ENCODE peak calls at places on chromosomes 1 and 21, in ten cellular contexts. U is choroid plexus epithelial cell; F is Calu3; Q is NCI-H1436; I is activated CD4-positive, alpha-beta T cell treated with anti-CD3 and anti-CD28 coated beads for 48 hours; B is fibroblast of lung; L is NCI-H2171; Y is GM10248; P is cardiac muscle cell; D is activated naive CD8-positive, alpha-beta T cell treated with anti-CD3 and anti-CD28 coated beads, Interleukin-2, amount 50 U/mL, for 24 hours. G is an unnamed sample.

GRCh38 chr1:44677201-44677520 is 2.6 kb downstream of the ARMH1 start:
- DNase-seq in Q (no peak), L (no peak), B (peak; percentile 51), F (no peak), U (peak; percentile 69), I (no peak), D (no peak), P (peak; percentile 65), Y (no peak), G (no peak)

GRCh38 chr1:92482665-92483441 is 3.9 kb downstream of the GFI1 start:
- DNase-seq in P (peak; percentile 16), Y (peak; percentile 42), U (no peak), Q (no peak), D (peak; percentile 38), F (peak; percentile 12), L (no peak), I (peak; percentile 46), B (no peak), G (peak; percentile 67)

GRCh38 chr1:224632381-224632871 is 16.3 kb downstream of the CNIH3 start:
- DNase-seq in U (peak; percentile 78), F (no peak), B (peak; percentile 80), I (no peak), P (peak; percentile 95), L (no peak), Y (no peak), Q (no peak), D (no peak), G (no peak)

GRCh38 chr1:187715483-187715882 is 886.7 kb downstream of the PLA2G4A start:
- DNase-seq in Y (no peak), F (no peak), D (no peak), I (no peak), L (no peak), Q (no peak), U (peak; percentile 13), B (no peak), P (no peak), G (no peak)

GRCh38 chr1:34590211-34590623 is 164.6 kb upstream of the GJB5 start:
- DNase-seq in D (no peak), Y (no peak), Q (peak; percentile 89), U (no peak), P (no peak), B (no peak), F (peak; percentile 88), I (no peak), L (peak; percentile 82), G (no peak)

GRCh38 chr21:31216206-31216605 is 127.9 kb downstream of the TIAM1 start:
- DNase-seq in L (no peak), P (no peak), D (no peak), U (no peak), F (no peak), Y (no peak), Q (no peak), I (no peak), B (peak; percentile 74), G (no peak)

GRCh38 chr1:22832414-22832786 is 121.8 kb downstream of the EPHB2 start:
- DNase-seq in I (no peak), D (no peak), Q (no peak), Y (no peak), P (no peak), B (peak; percentile 57), U (peak; percentile 27), L (no peak), F (no peak), G (no peak)

GRCh38 chr1:246067432-246068021 is 439.6 kb downstream of the SMYD3 start:
- DNase-seq in U (peak; percentile 65), F (no peak), P (peak; percentile 70), I (peak; percentile 3), L (no peak), D (peak; percentile 5), B (peak; percentile 43), Y (peak; percentile 26), Q (no peak), G (no peak)

GRCh38 chr1:15410884-15411245 is 1.2 kb downstream of the EFHD2 start:
- DNase-seq in P (no peak), D (no peak), U (no peak), Q (no peak), I (peak; percentile 28), B (no peak), L (no peak), F (no peak), Y (no peak), G (no peak)

GRCh38 chr1:237983507-237983906 is 92.8 kb upstream of the ZP4 start:
- DNase-seq in Q (no peak), Y (no peak), L (no peak), U (no peak), P (no peak), F (no peak), B (no peak), I (no peak), D (no peak), G (no peak)

GRCh38 chr1:7539772-7540175 is 231.3 kb upstream of the VAMP3 start:
- DNase-seq in U (peak; percentile 52), B (no peak), Y (no peak), I (peak; percentile 70), L (no peak), F (peak; percentile 62), P (peak; percentile 17), D (peak; percentile 37), Q (peak; percentile 66), G (peak; percentile 61)

GRCh38 chr1:230375795-230376194 is 50.3 kb downstream of the PGBD5 start:
- DNase-seq in P (no peak), B (no peak), Y (no peak), Q (no peak), L (peak; percentile 76), U (no peak), F (no peak), I (no peak), D (no peak), G (no peak)

GRCh38 chr1:58308206-58308605 is 238.3 kb downstream of the OMA1 start:
- DNase-seq in Y (no peak), U (no peak), B (no peak), Q (no peak), D (no peak), P (no peak), I (no peak), L (no peak), F (no peak), G (no peak)

GRCh38 chr1:154741747-154742495 is 128.2 kb downstream of the KCNN3 start:
- DNase-seq in Y (no peak), D (no peak), F (no peak), U (no peak), I (no peak), P (peak; percentile 56), L (no peak), B (no peak), Q (no peak), G (no peak)

GRCh38 chr1:151513626-151514101 is 2.5 kb downstream of the CGN start:
- DNase-seq in U (no peak), B (no peak), D (peak; percentile 19), L (no peak), F (peak; percentile 93), I (peak; percentile 18), P (no peak), Y (no peak), Q (no peak), G (no peak)

GRCh38 chr1:235502601-235503332 is 1.5 kb downstream of the B3GALNT2 start:
- DNase-seq in D (no peak), Y (no peak), B (peak; percentile 58), Q (peak; percentile 10), L (no peak), U (peak; percentile 47), I (no peak), P (peak; percentile 31), F (no peak), G (no peak)

GRCh38 chr1:172761581-172762025 is 102.7 kb downstream of the FASLG start:
- DNase-seq in Y (no peak), I (no peak), F (no peak), L (no peak), P (peak; percentile 70), B (peak; percentile 53), D (no peak), U (peak; percentile 82), Q (no peak), G (no peak)

GRCh38 chr1:181126871-181127587 is 38.5 kb downstream of the IER5 start:
- DNase-seq in U (peak; percentile 76), F (peak; percentile 73), B (no peak), I (no peak), P (no peak), Y (no peak), Q (peak; percentile 86), L (peak; percentile 89), D (no peak), G (no peak)

GRCh38 chr1:39819091-39819812 is 30.6 kb upstream of the BMP8B start:
- DNase-seq in U (no peak), D (no peak), I (no peak), L (no peak), B (no peak), F (peak; percentile 55), P (no peak), Y (no peak), Q (no peak), G (no peak)

GRCh38 chr1:209839875-209840491 is 12.2 kb downstream of the UTP25 start:
- DNase-seq in Y (no peak), P (peak; percentile 94), F (peak; percentile 59), L (no peak), I (peak; percentile 34), D (peak; percentile 26), U (peak; percentile 97), B (peak; percentile 94), Q (no peak), G (peak; percentile 13)

G was measured in activated naive CD4-positive, alpha-beta T cell treated with anti-CD3 and anti-CD28 coated beads for 36 hours.